ENCODE peak calls at places on chromosomes 3 and 15, in eight cellular contexts. One of them, this sample, is unnamed.

GRCh38 chr3:52827441-52827840 is 3.0 kb downstream of the ITIH4 start:
- DNase-seq in IMR-90: peak
- DNase-seq in uterus: no peak
- DNase-seq in stomach: no peak
- DNase-seq in esophagus muscularis mucosa: no peak
- DNase-seq in Peyer's patch: no peak
- DNase-seq in sigmoid colon: no peak
- DNase-seq in adrenal gland: no peak
- DNase-seq in this sample: no peak

GRCh38 chr3:42655331-42655888 is 1.9 kb downstream of the ZBTB47 start:
- DNase-seq in IMR-90: no peak
- DNase-seq in uterus: peak
- DNase-seq in stomach: peak
- DNase-seq in esophagus muscularis mucosa: no peak
- DNase-seq in Peyer's patch: no peak
- DNase-seq in sigmoid colon: peak
- DNase-seq in adrenal gland: peak
- DNase-seq in this sample: no peak

GRCh38 chr15:43930079-43930478 is 103.3 kb downstream of the WDR76 start:
- DNase-seq in IMR-90: peak
- DNase-seq in uterus: no peak
- DNase-seq in stomach: no peak
- DNase-seq in esophagus muscularis mucosa: no peak
- DNase-seq in Peyer's patch: no peak
- DNase-seq in sigmoid colon: no peak
- DNase-seq in adrenal gland: no peak
- DNase-seq in this sample: no peak

GRCh38 chr3:10855871-10856662 is 40.0 kb downstream of the SLC6A11 start:
- DNase-seq in IMR-90: no peak
- DNase-seq in uterus: no peak
- DNase-seq in stomach: no peak
- DNase-seq in esophagus muscularis mucosa: no peak
- DNase-seq in Peyer's patch: no peak
- DNase-seq in sigmoid colon: no peak
- DNase-seq in adrenal gland: no peak
- DNase-seq in this sample: no peak

GRCh38 chr15:56587686-56588085 is 122.7 kb upstream of the MNS1 start:
- DNase-seq in IMR-90: peak
- DNase-seq in uterus: no peak
- DNase-seq in stomach: no peak
- DNase-seq in esophagus muscularis mucosa: no peak
- DNase-seq in Peyer's patch: no peak
- DNase-seq in sigmoid colon: no peak
- DNase-seq in adrenal gland: no peak
- DNase-seq in this sample: no peak

GRCh38 chr15:48553559-48553958 is 92.0 kb downstream of the FBN1 start:
- DNase-seq in IMR-90: peak
- DNase-seq in uterus: no peak
- DNase-seq in stomach: no peak
- DNase-seq in esophagus muscularis mucosa: no peak
- DNase-seq in Peyer's patch: no peak
- DNase-seq in sigmoid colon: no peak
- DNase-seq in adrenal gland: no peak
- DNase-seq in this sample: no peak

GRCh38 chr15:40695469-40695910 is 516 bp downstream of the RAD51 start:
- DNase-seq in IMR-90: peak
- DNase-seq in uterus: no peak
- DNase-seq in stomach: no peak
- DNase-seq in esophagus muscularis mucosa: no peak
- DNase-seq in Peyer's patch: no peak
- DNase-seq in sigmoid colon: no peak
- DNase-seq in adrenal gland: no peak
- DNase-seq in this sample: no peak

GRCh38 chr3:189304465-189305341 is 132.9 kb downstream of the TPRG1 start:
- DNase-seq in IMR-90: no peak
- DNase-seq in uterus: peak
- DNase-seq in stomach: peak
- DNase-seq in esophagus muscularis mucosa: no peak
- DNase-seq in Peyer's patch: no peak
- DNase-seq in sigmoid colon: no peak
- DNase-seq in adrenal gland: no peak
- DNase-seq in this sample: peak

GRCh38 chr3:59192473-59192872 is 142.6 kb upstream of the CFAP20DC start:
- DNase-seq in IMR-90: peak
- DNase-seq in uterus: no peak
- DNase-seq in stomach: no peak
- DNase-seq in esophagus muscularis mucosa: no peak
- DNase-seq in Peyer's patch: no peak
- DNase-seq in sigmoid colon: no peak
- DNase-seq in adrenal gland: no peak
- DNase-seq in this sample: no peak

GRCh38 chr15:40928351-40928974 is 677 bp upstream of the DLL4 start:
- DNase-seq in IMR-90: no peak
- DNase-seq in uterus: no peak
- DNase-seq in stomach: no peak
- DNase-seq in esophagus muscularis mucosa: no peak
- DNase-seq in Peyer's patch: peak
- DNase-seq in sigmoid colon: no peak
- DNase-seq in adrenal gland: no peak
- DNase-seq in this sample: peak

GRCh38 chr15:93331545-93332117 is 242.6 kb upstream of the RGMA start:
- DNase-seq in IMR-90: no peak
- DNase-seq in uterus: peak
- DNase-seq in stomach: no peak
- DNase-seq in esophagus muscularis mucosa: no peak
- DNase-seq in Peyer's patch: no peak
- DNase-seq in sigmoid colon: peak
- DNase-seq in adrenal gland: no peak
- DNase-seq in this sample: no peak

GRCh38 chr15:53917109-53917508 is 61.1 kb upstream of the UNC13C start:
- DNase-seq in IMR-90: no peak
- DNase-seq in uterus: no peak
- DNase-seq in stomach: no peak
- DNase-seq in esophagus muscularis mucosa: no peak
- DNase-seq in Peyer's patch: no peak
- DNase-seq in sigmoid colon: no peak
- DNase-seq in adrenal gland: no peak
- DNase-seq in this sample: no peak

GRCh38 chr3:28916713-28917499 is 364.0 kb upstream of the RBMS3 start:
- DNase-seq in IMR-90: peak
- DNase-seq in uterus: peak
- DNase-seq in stomach: peak
- DNase-seq in esophagus muscularis mucosa: no peak
- DNase-seq in Peyer's patch: no peak
- DNase-seq in sigmoid colon: peak
- DNase-seq in adrenal gland: peak
- DNase-seq in this sample: peak

GRCh38 chr15:101052031-101052620 is 133.0 kb downstream of the LRRK1 start:
- DNase-seq in IMR-90: no peak
- DNase-seq in uterus: no peak
- DNase-seq in stomach: peak
- DNase-seq in esophagus muscularis mucosa: peak
- DNase-seq in Peyer's patch: no peak
- DNase-seq in sigmoid colon: peak
- DNase-seq in adrenal gland: no peak
- DNase-seq in this sample: no peak

GRCh38 chr15:93703092-93703785 is 528.1 kb upstream of the MCTP2 start:
- DNase-seq in IMR-90: no peak
- DNase-seq in uterus: no peak
- DNase-seq in stomach: no peak
- DNase-seq in esophagus muscularis mucosa: no peak
- DNase-seq in Peyer's patch: no peak
- DNase-seq in sigmoid colon: no peak
- DNase-seq in adrenal gland: no peak
- DNase-seq in this sample: no peak

GRCh38 chr3:17967953-17968352 is 225.5 kb upstream of the TBC1D5 start:
- DNase-seq in IMR-90: no peak
- DNase-seq in uterus: no peak
- DNase-seq in stomach: no peak
- DNase-seq in esophagus muscularis mucosa: no peak
- DNase-seq in Peyer's patch: no peak
- DNase-seq in sigmoid colon: no peak
- DNase-seq in adrenal gland: no peak
- DNase-seq in this sample: no peak

GRCh38 chr15:72481015-72481659 is 7.0 kb downstream of the ARIH1 start:
- DNase-seq in IMR-90: no peak
- DNase-seq in uterus: no peak
- DNase-seq in stomach: no peak
- DNase-seq in esophagus muscularis mucosa: no peak
- DNase-seq in Peyer's patch: no peak
- DNase-seq in sigmoid colon: no peak
- DNase-seq in adrenal gland: no peak
- DNase-seq in this sample: no peak

GRCh38 chr3:189685854-189686253 is 54.7 kb downstream of the TP63 start:
- DNase-seq in IMR-90: peak
- DNase-seq in uterus: no peak
- DNase-seq in stomach: no peak
- DNase-seq in esophagus muscularis mucosa: no peak
- DNase-seq in Peyer's patch: no peak
- DNase-seq in sigmoid colon: no peak
- DNase-seq in adrenal gland: no peak
- DNase-seq in this sample: no peak

GRCh38 chr3:30649572-30650310 is 43.3 kb downstream of the TGFBR2 start:
- DNase-seq in IMR-90: peak
- DNase-seq in uterus: no peak
- DNase-seq in stomach: no peak
- DNase-seq in esophagus muscularis mucosa: no peak
- DNase-seq in Peyer's patch: no peak
- DNase-seq in sigmoid colon: no peak
- DNase-seq in adrenal gland: no peak
- DNase-seq in this sample: no peak

GRCh38 chr15:72205896-72206676 is 8.5 kb upstream of the GRAMD2A start:
- DNase-seq in IMR-90: no peak
- DNase-seq in uterus: no peak
- DNase-seq in stomach: no peak
- DNase-seq in esophagus muscularis mucosa: no peak
- DNase-seq in Peyer's patch: no peak
- DNase-seq in sigmoid colon: no peak
- DNase-seq in adrenal gland: no peak
- DNase-seq in this sample: no peak

GRCh38 chr3:53221827-53222182 is 34.0 kb downstream of the TKT start:
- DNase-seq in IMR-90: no peak
- DNase-seq in uterus: no peak
- DNase-seq in stomach: no peak
- DNase-seq in esophagus muscularis mucosa: no peak
- DNase-seq in Peyer's patch: no peak
- DNase-seq in sigmoid colon: no peak
- DNase-seq in adrenal gland: no peak
- DNase-seq in this sample: no peak

DNA sequence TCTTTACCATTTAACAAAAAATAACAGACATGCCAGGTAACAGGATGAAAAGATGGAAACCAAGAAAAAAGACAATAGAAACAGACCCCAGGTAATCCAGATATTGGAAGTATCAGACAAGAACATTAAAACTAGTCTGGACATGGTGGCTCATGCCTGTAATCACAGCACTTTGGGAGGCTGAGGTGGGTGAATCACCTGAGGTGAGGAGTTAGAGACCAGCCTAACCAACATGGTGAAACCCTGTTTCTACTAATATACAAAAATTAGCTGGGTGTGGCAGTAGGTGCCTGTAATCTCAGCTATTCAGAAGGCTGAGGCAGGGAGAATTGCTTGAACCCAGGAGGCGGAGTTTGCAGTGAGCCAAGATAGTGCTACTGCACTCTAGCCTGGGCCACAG is 40.6 kb downstream of the ACAD9 start:
- DNase-seq in IMR-90: no peak
- DNase-seq in uterus: no peak
- DNase-seq in stomach: no peak
- DNase-seq in esophagus muscularis mucosa: no peak
- DNase-seq in Peyer's patch: no peak
- DNase-seq in sigmoid colon: no peak
- DNase-seq in adrenal gland: no peak
- DNase-seq in this sample: no peak
- TF ChIP-seq POLR2A in IMR-90: no peak
- TF ChIP-seq POLR2A in uterus: no peak
- TF ChIP-seq POLR2A in stomach: no peak
- TF ChIP-seq POLR2A in esophagus muscularis mucosa: no peak
- TF ChIP-seq POLR2A in Peyer's patch: no peak
- TF ChIP-seq POLR2A in sigmoid colon: no peak
- TF ChIP-seq POLR2A in adrenal gland: no peak
- TF ChIP-seq POLR2A in this sample: no peak

GRCh38 chr15:77599899-77600298 is 32.8 kb downstream of the LINGO1 start:
- DNase-seq in IMR-90: peak
- DNase-seq in uterus: no peak
- DNase-seq in stomach: no peak
- DNase-seq in esophagus muscularis mucosa: no peak
- DNase-seq in Peyer's patch: peak
- DNase-seq in sigmoid colon: peak
- DNase-seq in adrenal gland: no peak
- DNase-seq in this sample: peak
- TF ChIP-seq POLR2A in IMR-90: no peak
- TF ChIP-seq POLR2A in uterus: no peak
- TF ChIP-seq POLR2A in stomach: no peak
- TF ChIP-seq POLR2A in esophagus muscularis mucosa: no peak
- TF ChIP-seq POLR2A in Peyer's patch: no peak
- TF ChIP-seq POLR2A in sigmoid colon: no peak
- TF ChIP-seq POLR2A in adrenal gland: no peak
- TF ChIP-seq POLR2A in this sample: no peak

DNA sequence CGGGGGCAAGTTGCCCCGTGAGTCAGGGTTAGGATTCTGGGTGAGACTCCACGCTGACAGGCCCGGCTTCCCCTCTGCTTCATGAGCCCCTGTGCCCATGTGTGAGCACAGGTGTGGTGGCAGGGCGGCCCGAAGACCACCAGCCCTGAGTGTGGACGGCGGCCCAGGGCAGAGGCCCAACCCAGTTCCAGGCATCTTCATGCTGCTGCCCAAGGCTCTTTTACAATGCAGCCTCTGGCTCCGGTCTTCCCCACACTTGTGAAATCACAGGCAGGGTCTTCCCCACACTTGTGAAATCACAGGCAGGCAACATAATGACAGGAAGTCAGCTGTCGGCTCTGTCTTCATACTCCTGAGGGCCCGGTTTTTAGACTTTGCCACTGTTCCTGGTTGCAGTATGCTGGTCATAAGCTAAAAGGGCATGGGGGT is 78.8 kb downstream of the AAGAB start:
- DNase-seq in IMR-90: peak
- DNase-seq in uterus: no peak
- DNase-seq in stomach: no peak
- DNase-seq in esophagus muscularis mucosa: no peak
- DNase-seq in Peyer's patch: peak
- DNase-seq in sigmoid colon: peak
- DNase-seq in adrenal gland: no peak
- DNase-seq in this sample: peak
- TF ChIP-seq POLR2A in IMR-90: no peak
- TF ChIP-seq POLR2A in uterus: no peak
- TF ChIP-seq POLR2A in stomach: no peak
- TF ChIP-seq POLR2A in esophagus muscularis mucosa: no peak
- TF ChIP-seq POLR2A in Peyer's patch: no peak
- TF ChIP-seq POLR2A in sigmoid colon: no peak
- TF ChIP-seq POLR2A in adrenal gland: no peak
- TF ChIP-seq POLR2A in this sample: no peak

GRCh38 chr3:36989568-36989967 is 3.4 kb downstream of the EPM2AIP1 start:
- DNase-seq in IMR-90: no peak
- DNase-seq in uterus: no peak
- DNase-seq in stomach: no peak
- DNase-seq in esophagus muscularis mucosa: no peak
- DNase-seq in Peyer's patch: no peak
- DNase-seq in sigmoid colon: no peak
- DNase-seq in adrenal gland: no peak
- DNase-seq in this sample: no peak
- TF ChIP-seq POLR2A in IMR-90: no peak
- TF ChIP-seq POLR2A in uterus: no peak
- TF ChIP-seq POLR2A in stomach: no peak
- TF ChIP-seq POLR2A in esophagus muscularis mucosa: no peak
- TF ChIP-seq POLR2A in Peyer's patch: no peak
- TF ChIP-seq POLR2A in sigmoid colon: no peak
- TF ChIP-seq POLR2A in adrenal gland: no peak
- TF ChIP-seq POLR2A in this sample: no peak